ENCODE peak calls at places on chromosomes 13 and 19, in seven cellular contexts. W is stomach; N is ELR; K is stimulated activated CD8-positive, alpha-beta memory T cell treated with anti-CD3 and anti-CD28 coated beads, Interleukin-12 subunit alpha, Interleukin-12 subunit beta, amount 100 ng/mL, for 4 hours; R is NCI-H1417 treated with DMSO at 0.1 percent for 48 hours; A is endodermal cell; T is M059J. F is an unnamed sample.

GRCh38 chr13:105087941-105088340 is 1447.5 kb downstream of the EFNB2 start:
- DNase-seq in R (no peak), K (no peak), A (no peak), N (no peak), T (peak), W (no peak), F (no peak)

GRCh38 chr19:16330368-16330801 is 5.8 kb downstream of the KLF2 start:
- DNase-seq in T (peak), N (peak), W (peak), R (no peak), K (peak), A (peak), F (peak)

GRCh38 chr13:34419025-34419424 is 523.0 kb upstream of the NBEA start:
- DNase-seq in A (no peak), T (no peak), N (no peak), W (no peak), K (no peak), R (no peak), F (no peak)

GRCh38 chr19:3062165-3063105 is at the start of gene TLE5:
- DNase-seq in R (no peak), W (peak), N (peak), T (peak), A (peak), K (peak), F (no peak)

GRCh38 chr13:60392136-60392535 is 4.9 kb upstream of the TDRD3 start:
- DNase-seq in A (peak), W (no peak), K (no peak), R (no peak), N (no peak), T (no peak), F (no peak)

GRCh38 chr19:28066161-28066560 is 1146.8 kb downstream of the UQCRFS1 start:
- DNase-seq in N (no peak), R (no peak), A (no peak), W (no peak), K (no peak), T (no peak), F (no peak)

GRCh38 chr19:51664997-51665396 is 18.4 kb upstream of the SIGLEC14 start:
- DNase-seq in R (no peak), A (no peak), K (no peak), T (peak), W (no peak), N (peak), F (no peak)

GRCh38 chr13:61664821-61665705 is 249.4 kb upstream of the PCDH20 start:
- DNase-seq in N (peak), W (peak), T (peak), R (no peak), A (peak), K (no peak), F (no peak)

GRCh38 chr19:13056052-13056660 is 46.5 kb downstream of the LYL1 start:
- DNase-seq in T (peak), R (no peak), K (no peak), W (peak), N (peak), A (peak), F (no peak)

GRCh38 chr13:21399741-21400140 is 59.4 kb downstream of the ZDHHC20 start:
- DNase-seq in R (no peak), T (peak), W (no peak), K (no peak), N (peak), A (no peak), F (no peak)

GRCh38 chr13:30224732-30225131 is 82.6 kb downstream of the KATNAL1 start:
- DNase-seq in W (no peak), K (no peak), R (no peak), N (peak), A (no peak), T (peak), F (no peak)

GRCh38 chr19:7252364-7252763 is 41.9 kb downstream of the INSR start:
- DNase-seq in N (no peak), K (no peak), R (no peak), A (no peak), T (no peak), W (no peak), F (no peak)